ENCODE peak calls at places on chromosomes 16 and 17, in six cellular contexts. One of them, this sample, is unnamed.

GRCh38 chr16:10610499-10611184 is 30.2 kb upstream of the EMP2 start:
- DNase-seq in T-helper 2 cell: no peak
- DNase-seq in HT1080: no peak
- DNase-seq in kidney tubule cell: no peak
- DNase-seq in T follicular helper cell: no peak
- DNase-seq in nephron progenitor cell: no peak
- DNase-seq in this sample: no peak

GRCh38 chr16:14109077-14109775 is 38.1 kb downstream of the MRTFB start:
- DNase-seq in T-helper 2 cell: no peak
- DNase-seq in HT1080: no peak
- DNase-seq in kidney tubule cell: no peak
- DNase-seq in T follicular helper cell: no peak
- DNase-seq in nephron progenitor cell: no peak
- DNase-seq in this sample: no peak

GRCh38 chr17:17545031-17545820 is 46.3 kb downstream of the PEMT start:
- DNase-seq in T-helper 2 cell: no peak
- DNase-seq in HT1080: no peak
- DNase-seq in kidney tubule cell: no peak
- DNase-seq in T follicular helper cell: no peak
- DNase-seq in nephron progenitor cell: no peak
- DNase-seq in this sample: no peak

GRCh38 chr16:89453662-89454321 is 36.6 kb downstream of the ANKRD11 start:
- DNase-seq in T-helper 2 cell: no peak
- DNase-seq in HT1080: no peak
- DNase-seq in kidney tubule cell: peak; percentile 36
- DNase-seq in T follicular helper cell: no peak
- DNase-seq in nephron progenitor cell: no peak
- DNase-seq in this sample: no peak

GRCh38 chr17:64413505-64413904 is 22.8 kb upstream of the PECAM1 start:
- DNase-seq in T-helper 2 cell: no peak
- DNase-seq in HT1080: no peak
- DNase-seq in kidney tubule cell: no peak
- DNase-seq in T follicular helper cell: no peak
- DNase-seq in nephron progenitor cell: no peak
- DNase-seq in this sample: no peak

GRCh38 chr16:6018848-6019489 is 921.4 kb upstream of the EEF2KMT start:
- DNase-seq in T-helper 2 cell: no peak
- DNase-seq in HT1080: no peak
- DNase-seq in kidney tubule cell: no peak
- DNase-seq in T follicular helper cell: no peak
- DNase-seq in nephron progenitor cell: peak; percentile 61
- DNase-seq in this sample: no peak

GRCh38 chr17:56593741-56594527 is 435 bp downstream of the NOG start:
- DNase-seq in T-helper 2 cell: peak; percentile 12
- DNase-seq in HT1080: peak; percentile 73
- DNase-seq in kidney tubule cell: peak; percentile 82
- DNase-seq in T follicular helper cell: peak; percentile 9
- DNase-seq in nephron progenitor cell: peak; percentile 75
- DNase-seq in this sample: no peak

GRCh38 chr17:3920940-3921852 is 4.9 kb upstream of the P2RX1 start:
- DNase-seq in T-helper 2 cell: no peak
- DNase-seq in HT1080: no peak
- DNase-seq in kidney tubule cell: no peak
- DNase-seq in T follicular helper cell: no peak
- DNase-seq in nephron progenitor cell: peak; percentile 48
- DNase-seq in this sample: no peak

GRCh38 chr16:56478228-56479049 is 27.1 kb downstream of the OGFOD1 start:
- DNase-seq in T-helper 2 cell: no peak
- DNase-seq in HT1080: no peak
- DNase-seq in kidney tubule cell: no peak
- DNase-seq in T follicular helper cell: no peak
- DNase-seq in nephron progenitor cell: no peak
- DNase-seq in this sample: no peak

GRCh38 chr17:75808905-75809621 is 24.5 kb downstream of the UNK start:
- DNase-seq in T-helper 2 cell: no peak
- DNase-seq in HT1080: no peak
- DNase-seq in kidney tubule cell: peak; percentile 22
- DNase-seq in T follicular helper cell: no peak
- DNase-seq in nephron progenitor cell: no peak
- DNase-seq in this sample: peak; percentile 22

GRCh38 chr17:10384175-10384574 is 11.4 kb upstream of the MYH13 start:
- DNase-seq in T-helper 2 cell: no peak
- DNase-seq in HT1080: no peak
- DNase-seq in kidney tubule cell: no peak
- DNase-seq in T follicular helper cell: no peak
- DNase-seq in nephron progenitor cell: peak; percentile 8
- DNase-seq in this sample: no peak

GRCh38 chr17:19020016-19020415 is 15.5 kb upstream of the FAM83G start:
- DNase-seq in T-helper 2 cell: no peak
- DNase-seq in HT1080: no peak
- DNase-seq in kidney tubule cell: no peak
- DNase-seq in T follicular helper cell: no peak
- DNase-seq in nephron progenitor cell: no peak
- DNase-seq in this sample: no peak

GRCh38 chr17:45241315-45242011 is 19.8 kb downstream of the FMNL1 start:
- DNase-seq in T-helper 2 cell: no peak
- DNase-seq in HT1080: no peak
- DNase-seq in kidney tubule cell: peak; percentile 18
- DNase-seq in T follicular helper cell: no peak
- DNase-seq in nephron progenitor cell: peak; percentile 81
- DNase-seq in this sample: no peak

GRCh38 chr17:1532836-1533602 is 16.6 kb upstream of the INPP5K start:
- DNase-seq in T-helper 2 cell: no peak
- DNase-seq in HT1080: no peak
- DNase-seq in kidney tubule cell: no peak
- DNase-seq in T follicular helper cell: peak; percentile 24
- DNase-seq in nephron progenitor cell: no peak
- DNase-seq in this sample: peak; percentile 45

GRCh38 chr16:2194166-2194834 is 2.1 kb downstream of the CASKIN1 start:
- DNase-seq in T-helper 2 cell: no peak
- DNase-seq in HT1080: peak; percentile 62
- DNase-seq in kidney tubule cell: peak; percentile 70
- DNase-seq in T follicular helper cell: no peak
- DNase-seq in nephron progenitor cell: peak; percentile 65
- DNase-seq in this sample: no peak

GRCh38 chr16:14302031-14302398 is 230.9 kb downstream of the MRTFB start:
- DNase-seq in T-helper 2 cell: no peak
- DNase-seq in HT1080: peak; percentile 36
- DNase-seq in kidney tubule cell: peak; percentile 86
- DNase-seq in T follicular helper cell: no peak
- DNase-seq in nephron progenitor cell: peak; percentile 61
- DNase-seq in this sample: no peak

GRCh38 chr17:28334176-28334575 is 1.1 kb downstream of the IFT20 start:
- DNase-seq in T-helper 2 cell: no peak
- DNase-seq in HT1080: no peak
- DNase-seq in kidney tubule cell: no peak
- DNase-seq in T follicular helper cell: no peak
- DNase-seq in nephron progenitor cell: no peak
- DNase-seq in this sample: no peak

GRCh38 chr16:48277158-48277557 is 29.8 kb upstream of the ABCC11 start:
- DNase-seq in T-helper 2 cell: no peak
- DNase-seq in HT1080: no peak
- DNase-seq in kidney tubule cell: peak; percentile 8
- DNase-seq in T follicular helper cell: no peak
- DNase-seq in nephron progenitor cell: no peak
- DNase-seq in this sample: no peak

GRCh38 chr17:20086416-20087074 is 77.4 kb downstream of the SPECC1 start:
- DNase-seq in T-helper 2 cell: no peak
- DNase-seq in HT1080: no peak
- DNase-seq in kidney tubule cell: no peak
- DNase-seq in T follicular helper cell: no peak
- DNase-seq in nephron progenitor cell: no peak
- DNase-seq in this sample: no peak

GRCh38 chr16:23232806-23233205 is 50.3 kb downstream of the SCNN1G start:
- DNase-seq in T-helper 2 cell: no peak
- DNase-seq in HT1080: no peak
- DNase-seq in kidney tubule cell: no peak
- DNase-seq in T follicular helper cell: no peak
- DNase-seq in nephron progenitor cell: no peak
- DNase-seq in this sample: no peak

GRCh38 chr16:88462396-88462795 is 9.3 kb downstream of the ZFPM1 start:
- DNase-seq in T-helper 2 cell: no peak
- DNase-seq in HT1080: no peak
- DNase-seq in kidney tubule cell: no peak
- DNase-seq in T follicular helper cell: no peak
- DNase-seq in nephron progenitor cell: no peak
- DNase-seq in this sample: no peak

GRCh38 chr17:59331929-59332889 is 754 bp downstream of the YPEL2 start:
- DNase-seq in T-helper 2 cell: no peak
- DNase-seq in HT1080: no peak
- DNase-seq in kidney tubule cell: no peak
- DNase-seq in T follicular helper cell: no peak
- DNase-seq in nephron progenitor cell: peak; percentile 60
- DNase-seq in this sample: peak; percentile 44

GRCh38 chr17:40820228-40820838 is 2.1 kb downstream of the KRT10 start:
- DNase-seq in T-helper 2 cell: no peak
- DNase-seq in HT1080: no peak
- DNase-seq in kidney tubule cell: no peak
- DNase-seq in T follicular helper cell: no peak
- DNase-seq in nephron progenitor cell: no peak
- DNase-seq in this sample: no peak

GRCh38 chr16:1745181-1745899 is 26.0 kb downstream of the NME3 start:
- DNase-seq in T-helper 2 cell: no peak
- DNase-seq in HT1080: peak; percentile 79
- DNase-seq in kidney tubule cell: no peak
- DNase-seq in T follicular helper cell: no peak
- DNase-seq in nephron progenitor cell: no peak
- DNase-seq in this sample: no peak

GRCh38 chr17:16418684-16419066 is 3.3 kb downstream of the TRPV2 start:
- DNase-seq in T-helper 2 cell: no peak
- DNase-seq in HT1080: no peak
- DNase-seq in kidney tubule cell: peak; percentile 28
- DNase-seq in T follicular helper cell: no peak
- DNase-seq in nephron progenitor cell: no peak
- DNase-seq in this sample: no peak

GRCh38 chr16:592518-593306 is 2.8 kb downstream of the RAB40C start:
- DNase-seq in T-helper 2 cell: no peak
- DNase-seq in HT1080: no peak
- DNase-seq in kidney tubule cell: peak; percentile 52
- DNase-seq in T follicular helper cell: no peak
- DNase-seq in nephron progenitor cell: no peak
- DNase-seq in this sample: no peak

This sample was measured in CD8-positive, alpha-beta memory T cell.